ENCODE peak calls at places on chromosomes 4 and X, in four cellular contexts. One of them, this sample, is unnamed.
A peak's percentile ranks its signal among the peaks of the same experiment; 100 is the strongest.

GRCh38 chr4:60241886-60242285 is 958.2 kb upstream of the ADGRL3 start:
- DNase-seq in IMR-90: no peak
- DNase-seq in mesendoderm: no peak
- DNase-seq in H9: no peak
- DNase-seq in this sample: no peak

GRCh38 chrX:49079489-49080428 is at the start of gene WDR45:
- DNase-seq in IMR-90: peak; percentile 63
- DNase-seq in mesendoderm: peak; percentile 76
- DNase-seq in H9: peak; percentile 57
- DNase-seq in this sample: peak; percentile 61

GRCh38 chr4:139300431-139301142 is 718 bp upstream of the NAA15 start:
- DNase-seq in IMR-90: peak; percentile 72
- DNase-seq in mesendoderm: peak; percentile 67
- DNase-seq in H9: no peak
- DNase-seq in this sample: peak; percentile 74

GRCh38 chr4:81426770-81427604 is 44.7 kb downstream of the RASGEF1B start:
- DNase-seq in IMR-90: peak; percentile 34
- DNase-seq in mesendoderm: no peak
- DNase-seq in H9: no peak
- DNase-seq in this sample: peak; percentile 59

GRCh38 chr4:183971938-183972490 is 66.9 kb downstream of the STOX2 start:
- DNase-seq in IMR-90: no peak
- DNase-seq in mesendoderm: no peak
- DNase-seq in H9: no peak
- DNase-seq in this sample: no peak

GRCh38 chr4:2290974-2291704 is 29.2 kb upstream of the MXD4 start:
- DNase-seq in IMR-90: no peak
- DNase-seq in mesendoderm: no peak
- DNase-seq in H9: no peak
- DNase-seq in this sample: no peak

GRCh38 chr4:112125416-112125815 is 19.8 kb upstream of the FAM241A start:
- DNase-seq in IMR-90: no peak
- DNase-seq in mesendoderm: no peak
- DNase-seq in H9: no peak
- DNase-seq in this sample: no peak

GRCh38 chrX:79325263-79325958 is 41.7 kb downstream of the ITM2A start:
- DNase-seq in IMR-90: no peak
- DNase-seq in mesendoderm: peak; percentile 27
- DNase-seq in H9: peak; percentile 48
- DNase-seq in this sample: no peak

GRCh38 chr4:72701987-72702819 is 133.2 kb upstream of the ADAMTS3 start:
- DNase-seq in IMR-90: peak; percentile 49
- DNase-seq in mesendoderm: peak; percentile 69
- DNase-seq in H9: no peak
- DNase-seq in this sample: no peak

GRCh38 chr4:73874386-73874785 is 5.2 kb downstream of the CXCL1 start:
- DNase-seq in IMR-90: no peak
- DNase-seq in mesendoderm: no peak
- DNase-seq in H9: no peak
- DNase-seq in this sample: no peak

GRCh38 chr4:40306203-40306602 is 28.9 kb upstream of the CHRNA9 start:
- DNase-seq in IMR-90: no peak
- DNase-seq in mesendoderm: no peak
- DNase-seq in H9: no peak
- DNase-seq in this sample: no peak

GRCh38 chr4:145580906-145581305 is 38.3 kb upstream of the MMAA start:
- DNase-seq in IMR-90: no peak
- DNase-seq in mesendoderm: no peak
- DNase-seq in H9: no peak
- DNase-seq in this sample: no peak

GRCh38 chrX:134971926-134972325 is 18.9 kb upstream of the SMIM10 start:
- DNase-seq in IMR-90: peak; percentile 42
- DNase-seq in mesendoderm: no peak
- DNase-seq in H9: no peak
- DNase-seq in this sample: peak; percentile 45

GRCh38 chr4:19164334-19164733 is 1087.4 kb upstream of the SLIT2 start:
- DNase-seq in IMR-90: no peak
- DNase-seq in mesendoderm: peak; percentile 21
- DNase-seq in H9: no peak
- DNase-seq in this sample: no peak

GRCh38 chr4:89275587-89275986 is 32.0 kb downstream of the GPRIN3 start:
- DNase-seq in IMR-90: no peak
- DNase-seq in mesendoderm: no peak
- DNase-seq in H9: no peak
- DNase-seq in this sample: peak; percentile 83

GRCh38 chr4:143599827-143600226 is 86.3 kb downstream of the SMARCA5 start:
- DNase-seq in IMR-90: no peak
- DNase-seq in mesendoderm: no peak
- DNase-seq in H9: no peak
- DNase-seq in this sample: no peak

GRCh38 chr4:53558981-53559620 is 32.2 kb downstream of the LNX1 start:
- DNase-seq in IMR-90: no peak
- DNase-seq in mesendoderm: no peak
- DNase-seq in H9: no peak
- DNase-seq in this sample: no peak

GRCh38 chr4:48832571-48832970 is 1.7 kb downstream of the OCIAD1 start:
- DNase-seq in IMR-90: no peak
- DNase-seq in mesendoderm: peak; percentile 11
- DNase-seq in H9: no peak
- DNase-seq in this sample: no peak

GRCh38 chr4:138645289-138645688 is 370.3 kb upstream of the NOCT start:
- DNase-seq in IMR-90: no peak
- DNase-seq in mesendoderm: no peak
- DNase-seq in H9: no peak
- DNase-seq in this sample: peak; percentile 40

GRCh38 chrX:10620121-10620699 is at the start of gene MID1:
- DNase-seq in IMR-90: peak; percentile 80
- DNase-seq in mesendoderm: peak; percentile 90
- DNase-seq in H9: peak; percentile 82
- DNase-seq in this sample: peak; percentile 34

GRCh38 chr4:147644471-147644870 is 27.3 kb downstream of the TMEM184C start:
- DNase-seq in IMR-90: no peak
- DNase-seq in mesendoderm: peak; percentile 18
- DNase-seq in H9: no peak
- DNase-seq in this sample: peak; percentile 13

GRCh38 chr4:56183344-56183959 is 203.8 kb downstream of the AASDH start:
- DNase-seq in IMR-90: no peak
- DNase-seq in mesendoderm: peak; percentile 53
- DNase-seq in H9: peak; percentile 44
- DNase-seq in this sample: no peak

GRCh38 chrX:40132751-40133150 is 35.0 kb upstream of the BCOR start:
- DNase-seq in IMR-90: peak; percentile 81
- DNase-seq in mesendoderm: no peak
- DNase-seq in H9: no peak
- DNase-seq in this sample: no peak

GRCh38 chrX:130915302-130915701 is 12.3 kb upstream of the ENOX2 start:
- DNase-seq in IMR-90: peak; percentile 37
- DNase-seq in mesendoderm: no peak
- DNase-seq in H9: no peak
- DNase-seq in this sample: no peak

GRCh38 chr4:14157262-14157661 is 529.7 kb upstream of the BOD1L1 start:
- DNase-seq in IMR-90: no peak
- DNase-seq in mesendoderm: no peak
- DNase-seq in H9: no peak
- DNase-seq in this sample: no peak

GRCh38 chrX:107324493-107325310 is 118.3 kb downstream of the DNAAF6 start:
- DNase-seq in IMR-90: peak; percentile 4
- DNase-seq in mesendoderm: peak; percentile 93
- DNase-seq in H9: peak; percentile 95
- DNase-seq in this sample: peak; percentile 12

GRCh38 chr4:43816107-43816506 is 632.5 kb downstream of the KCTD8 start:
- DNase-seq in IMR-90: no peak
- DNase-seq in mesendoderm: no peak
- DNase-seq in H9: no peak
- DNase-seq in this sample: no peak

GRCh38 chr4:29560452-29560851 is 1159.7 kb upstream of the PCDH7 start:
- DNase-seq in IMR-90: no peak
- DNase-seq in mesendoderm: no peak
- DNase-seq in H9: no peak
- DNase-seq in this sample: no peak

GRCh38 chr4:17038510-17039176 is 140.2 kb upstream of the LDB2 start:
- DNase-seq in IMR-90: no peak
- DNase-seq in mesendoderm: peak; percentile 40
- DNase-seq in H9: no peak
- DNase-seq in this sample: no peak

GRCh38 chr4:151744614-151745013 is 16.2 kb downstream of the GATB start:
- DNase-seq in IMR-90: peak; percentile 97
- DNase-seq in mesendoderm: peak; percentile 96
- DNase-seq in H9: no peak
- DNase-seq in this sample: peak; percentile 89

DNA sequence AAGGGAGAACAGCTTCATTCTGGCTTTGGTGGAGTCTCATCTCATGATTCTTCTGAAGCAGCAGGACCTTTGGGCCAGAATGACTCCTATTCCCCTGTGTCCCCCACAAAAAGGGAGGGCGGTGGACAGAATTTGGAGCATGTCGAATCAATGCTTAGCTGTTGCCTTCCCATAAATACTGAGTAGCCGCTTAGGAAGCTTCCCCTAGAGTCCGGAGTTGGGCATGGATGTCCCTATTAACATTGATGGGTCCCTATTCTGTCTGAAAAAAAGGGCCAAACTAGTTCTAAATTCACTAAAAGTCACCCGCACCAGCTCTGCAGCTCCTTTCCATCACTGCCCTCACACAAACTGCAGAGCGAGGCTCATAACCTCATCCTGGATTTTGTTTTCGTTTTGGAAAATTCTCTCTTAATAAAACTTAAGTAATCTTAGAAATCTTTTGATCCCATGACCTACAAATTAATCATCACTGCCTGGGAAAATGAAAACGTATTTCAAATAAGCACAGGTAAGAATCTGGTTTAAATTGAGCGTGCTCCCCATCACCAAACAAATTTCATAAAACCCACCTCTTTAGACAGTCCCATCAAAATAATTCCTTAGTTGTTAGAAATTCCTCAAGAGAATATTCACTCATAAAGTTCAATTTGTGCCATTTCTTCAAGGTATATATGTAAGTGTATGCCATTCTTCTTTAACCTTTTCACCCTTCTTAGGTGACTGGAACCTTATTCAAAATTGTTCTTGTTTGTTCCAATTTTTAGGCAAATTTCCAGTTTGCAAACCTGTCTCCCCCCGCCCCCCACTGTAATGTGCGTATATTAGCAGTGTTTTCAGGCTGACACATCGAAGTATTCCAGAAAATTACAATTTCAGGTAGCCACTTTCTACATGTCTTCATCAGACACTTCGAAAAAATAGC is 53.3 kb upstream of the NKAP start:
- DNase-seq in IMR-90: no peak
- DNase-seq in mesendoderm: no peak
- DNase-seq in H9: no peak
- DNase-seq in this sample: no peak
- H3K4me2 ChIP-seq in IMR-90: no peak overlapping the region
- H3K4me2 ChIP-seq in mesendoderm: no peak overlapping the region
- H3K4me2 ChIP-seq in H9: no peak overlapping the region
- H3K4me2 ChIP-seq in this sample: no peak overlapping the region

GRCh38 chr4:3384771-3385701 is 56.7 kb upstream of the HGFAC start:
- DNase-seq in IMR-90: no peak
- DNase-seq in mesendoderm: no peak
- DNase-seq in H9: no peak
- DNase-seq in this sample: peak; percentile 21

GRCh38 chr4:3386486-3386885 is 55.3 kb upstream of the HGFAC start:
- DNase-seq in IMR-90: no peak
- DNase-seq in mesendoderm: no peak
- DNase-seq in H9: no peak
- DNase-seq in this sample: no peak

GRCh38 chr4:3385719-3386440 is 55.9 kb upstream of the HGFAC start:
- DNase-seq in IMR-90: no peak
- DNase-seq in mesendoderm: no peak
- DNase-seq in H9: no peak
- DNase-seq in this sample: no peak

GRCh38 chr4:3382251-3382650 is 59.5 kb upstream of the HGFAC start:
- DNase-seq in IMR-90: no peak
- DNase-seq in mesendoderm: no peak
- DNase-seq in H9: no peak
- DNase-seq in this sample: no peak

GRCh38 chr4:3384391-3384770 is 57.4 kb upstream of the HGFAC start:
- DNase-seq in IMR-90: no peak
- DNase-seq in mesendoderm: no peak
- DNase-seq in H9: no peak
- DNase-seq in this sample: no peak
- H3K18ac ChIP-seq in IMR-90: no peak overlapping the region
- H3K18ac ChIP-seq in mesendoderm: no peak overlapping the region
- H3K18ac ChIP-seq in H9: no peak overlapping the region
- H3K18ac ChIP-seq in this sample: no peak overlapping the region

DNA sequence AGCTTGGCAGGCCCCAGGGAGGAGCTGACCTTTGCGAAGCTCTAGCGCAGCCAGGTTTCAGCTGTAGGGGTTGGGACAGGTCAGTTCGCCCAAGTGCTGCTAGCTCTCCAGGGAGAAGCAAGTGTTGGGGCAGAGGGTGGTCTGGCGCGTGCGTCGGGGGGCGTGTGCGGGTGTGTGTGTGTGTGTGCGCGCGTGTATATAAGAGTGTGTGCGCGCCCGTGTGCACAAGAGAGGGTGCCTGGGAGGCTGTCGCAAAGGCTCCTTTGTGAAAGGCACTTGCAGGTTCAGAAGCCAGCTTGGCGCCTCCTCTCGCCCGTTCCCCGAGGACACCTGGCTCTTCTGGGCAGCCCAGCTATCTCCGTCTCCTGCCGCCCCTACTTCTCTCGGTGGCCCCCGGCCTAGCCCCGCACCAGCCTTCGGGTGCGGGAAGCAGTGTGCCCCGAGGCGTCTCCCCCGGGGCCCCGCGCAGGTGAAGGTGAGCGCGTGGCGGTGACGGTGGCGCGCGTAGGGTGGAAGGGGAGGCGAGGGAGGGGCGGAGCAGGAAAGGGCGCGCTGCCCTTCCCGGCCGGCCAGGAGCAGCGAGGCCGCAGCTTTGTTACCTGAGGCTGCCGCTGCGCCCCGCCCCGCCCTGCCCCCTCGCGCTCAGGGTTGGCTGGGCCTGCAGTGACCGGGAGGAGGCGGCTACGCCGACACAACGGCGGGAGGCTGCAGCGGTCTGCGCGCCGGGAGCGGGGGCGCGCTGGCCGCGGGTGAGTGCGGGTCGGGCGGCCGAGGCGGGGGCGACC is at the start of gene FHDC1:
- DNase-seq in IMR-90: no peak
- DNase-seq in mesendoderm: peak; percentile 93
- DNase-seq in H9: peak; percentile 92
- DNase-seq in this sample: peak; percentile 88
- H2BK5ac ChIP-seq in IMR-90: no peak within 1 kb of the TSS
- H2BK5ac ChIP-seq in mesendoderm: peak within 1 kb of the TSS; percentile 63
- H2BK5ac ChIP-seq in H9: no peak within 1 kb of the TSS
- H2BK5ac ChIP-seq in this sample: peak within 1 kb of the TSS; percentile 53

GRCh38 chr4:141395919-141396318 is 175.2 kb downstream of the ZNF330 start:
- DNase-seq in IMR-90: no peak
- DNase-seq in mesendoderm: no peak
- DNase-seq in H9: no peak
- DNase-seq in this sample: no peak
- H3K4me2 ChIP-seq in IMR-90: no peak overlapping the region
- H3K4me2 ChIP-seq in mesendoderm: no peak overlapping the region
- H3K4me2 ChIP-seq in H9: no peak overlapping the region
- H3K4me2 ChIP-seq in this sample: no peak overlapping the region